ENCODE peak calls at places on chromosomes 2 and 18, in seven cellular contexts. F is upper lobe of left lung, N is neural progenitor cell, U is H1, M is right cardiac atrium, X is heart right ventricle, Z is cardiac muscle cell. G is an unnamed sample.

GRCh38 chr2:116319935-116320334 is 1494.6 kb upstream of the DDX18 start:
- DNase-seq in U (no peak), F (no peak), M (no peak), Z (no peak), N (peak), X (no peak), G (no peak)

GRCh38 chr2:233389601-233390125 is 35.4 kb downstream of the DGKD start:
- DNase-seq in M (no peak), U (no peak), X (no peak), N (no peak), Z (no peak), F (no peak), G (no peak)

GRCh38 chr2:17242813-17243485 is 275.3 kb downstream of the RAD51AP2 start:
- DNase-seq in F (no peak), X (no peak), N (no peak), Z (no peak), M (no peak), U (no peak), G (no peak)

GRCh38 chr18:21242141-21243040 is at the start of gene GREB1L:
- DNase-seq in U (no peak), F (no peak), Z (peak), M (peak), N (peak), X (peak), G (peak)

GRCh38 chr2:85537600-85538506 is 1.1 kb upstream of the MAT2A start:
- DNase-seq in M (peak), F (peak), Z (peak), U (peak), X (peak), N (peak), G (peak)

GRCh38 chr2:160214461-160215055 is 14.5 kb upstream of the ITGB6 start:
- DNase-seq in U (no peak), M (peak), N (no peak), Z (no peak), F (peak), X (peak), G (no peak)

GRCh38 chr2:44330801-44331200 is 30.5 kb downstream of the PREPL start:
- DNase-seq in M (no peak), X (no peak), N (no peak), U (no peak), Z (no peak), F (no peak), G (no peak)

GRCh38 chr2:12424219-12424618 is 292.5 kb upstream of the TRIB2 start:
- DNase-seq in N (no peak), X (no peak), Z (no peak), U (no peak), M (no peak), F (no peak), G (no peak)

GRCh38 chr2:177143444-177143843 is 69.2 kb upstream of the HNRNPA3 start:
- DNase-seq in Z (no peak), N (peak), X (no peak), U (no peak), M (no peak), F (no peak), G (no peak)

GRCh38 chr2:215579809-215580208 is 143.9 kb upstream of the FN1 start:
- DNase-seq in F (no peak), Z (no peak), X (peak), U (no peak), M (no peak), N (no peak), G (no peak)

GRCh38 chr2:195848119-195848899 is 191.3 kb downstream of the SLC39A10 start:
- DNase-seq in Z (no peak), M (no peak), X (no peak), U (no peak), F (no peak), N (no peak), G (no peak)

GRCh38 chr2:219122197-219122965 is 38.2 kb downstream of the NHEJ1 start:
- DNase-seq in X (no peak), N (no peak), Z (no peak), M (no peak), U (no peak), F (no peak), G (no peak)
- H3K27ac ChIP-seq in X (no peak), N (no peak), Z (no peak), M (no peak), U (no peak), F (peak), G (no peak)

DNA sequence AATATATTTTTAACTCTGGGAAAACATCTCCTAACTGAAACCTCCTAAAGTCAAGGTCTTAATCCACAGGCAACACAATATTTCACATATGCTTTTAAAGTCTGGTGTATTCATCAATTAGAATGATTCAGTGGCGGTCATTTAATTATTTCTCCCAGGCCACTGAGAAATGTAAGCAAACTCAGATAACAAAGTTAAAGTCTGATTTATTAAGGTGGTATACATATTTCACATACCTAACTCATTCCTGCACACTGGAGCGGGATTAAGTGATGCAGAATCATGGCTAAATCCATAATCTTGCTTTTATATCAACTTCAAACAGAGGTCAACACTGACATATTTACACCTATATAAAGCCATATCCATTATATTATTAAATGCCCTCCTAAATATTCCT is 43.7 kb downstream of the FRZB start:
- DNase-seq in Z (no peak), U (no peak), N (no peak), F (no peak), M (no peak), X (no peak), G (no peak)
- H3K27ac ChIP-seq in Z (no peak), U (no peak), N (no peak), F (no peak), M (no peak), X (no peak), G (no peak)

GRCh38 chr2:190355968-190356657 is 12.7 kb downstream of the INPP1 start:
- DNase-seq in N (no peak), M (no peak), Z (no peak), F (no peak), X (no peak), U (no peak), G (no peak)
- H3K27ac ChIP-seq in N (no peak), M (peak), Z (no peak), F (peak), X (no peak), U (no peak), G (peak)

GRCh38 chr2:101971836-101972235 is 19.9 kb upstream of the IL1R2 start:
- DNase-seq in F (no peak), X (no peak), N (no peak), U (no peak), Z (no peak), M (no peak), G (no peak)
- H3K27ac ChIP-seq in F (peak), X (no peak), N (no peak), U (no peak), Z (no peak), M (no peak), G (no peak)